ENCODE peak calls at places on chromosomes 4 and X, in six cellular contexts. One of them, this sample, is unnamed.

GRCh38 chr4:38660838-38661237 is 3.2 kb upstream of the KLF3 start:
- DNase-seq in heart right ventricle: no peak
- DNase-seq in RWPE2: no peak
- DNase-seq in tibial artery: no peak
- DNase-seq in thoracic aorta: no peak
- DNase-seq in aorta: no peak
- DNase-seq in this sample: no peak

GRCh38 chr4:129014566-129015509 is 78.5 kb downstream of the SCLT1 start:
- DNase-seq in RWPE2: no peak
- DNase-seq in thoracic aorta: no peak
- DNase-seq in aorta: peak; percentile 52
- DNase-seq in heart right ventricle: no peak
- DNase-seq in tibial artery: no peak
- DNase-seq in this sample: no peak

GRCh38 chr4:170057851-170058250 is 31.7 kb upstream of the MFAP3L start:
- DNase-seq in aorta: no peak
- DNase-seq in tibial artery: no peak
- DNase-seq in heart right ventricle: no peak
- DNase-seq in thoracic aorta: no peak
- DNase-seq in RWPE2: no peak
- DNase-seq in this sample: no peak

GRCh38 chrX:67727576-67727975 is 183.8 kb downstream of the AR start:
- DNase-seq in thoracic aorta: no peak
- DNase-seq in heart right ventricle: no peak
- DNase-seq in RWPE2: no peak
- DNase-seq in tibial artery: no peak
- DNase-seq in aorta: no peak
- DNase-seq in this sample: no peak

GRCh38 chr4:138263438-138263837 is 21.3 kb upstream of the SLC7A11 start:
- DNase-seq in thoracic aorta: no peak
- DNase-seq in RWPE2: no peak
- DNase-seq in tibial artery: no peak
- DNase-seq in heart right ventricle: no peak
- DNase-seq in aorta: no peak
- DNase-seq in this sample: no peak

GRCh38 chr4:53572595-53572994 is 18.7 kb downstream of the LNX1 start:
- DNase-seq in thoracic aorta: no peak
- DNase-seq in tibial artery: no peak
- DNase-seq in aorta: no peak
- DNase-seq in RWPE2: no peak
- DNase-seq in heart right ventricle: no peak
- DNase-seq in this sample: no peak

GRCh38 chr4:89868261-89868660 is 26.4 kb upstream of the MMRN1 start:
- DNase-seq in aorta: no peak
- DNase-seq in heart right ventricle: no peak
- DNase-seq in tibial artery: no peak
- DNase-seq in thoracic aorta: no peak
- DNase-seq in RWPE2: no peak
- DNase-seq in this sample: no peak

GRCh38 chr4:75494563-75494962 is 19.6 kb downstream of the RCHY1 start:
- DNase-seq in thoracic aorta: no peak
- DNase-seq in RWPE2: no peak
- DNase-seq in heart right ventricle: no peak
- DNase-seq in aorta: no peak
- DNase-seq in tibial artery: no peak
- DNase-seq in this sample: no peak

GRCh38 chr4:3461515-3462291 is 1.4 kb upstream of the DOK7 start:
- DNase-seq in heart right ventricle: peak; percentile 81
- DNase-seq in tibial artery: no peak
- DNase-seq in aorta: peak; percentile 88
- DNase-seq in thoracic aorta: no peak
- DNase-seq in RWPE2: no peak
- DNase-seq in this sample: peak; percentile 82

GRCh38 chrX:71111141-71111843 is at the start of gene IL2RG:
- DNase-seq in aorta: no peak
- DNase-seq in heart right ventricle: no peak
- DNase-seq in RWPE2: no peak
- DNase-seq in thoracic aorta: no peak
- DNase-seq in tibial artery: no peak
- DNase-seq in this sample: no peak

GRCh38 chr4:184762100-184762499 is 28.2 kb upstream of the CENPU start:
- DNase-seq in tibial artery: no peak
- DNase-seq in RWPE2: no peak
- DNase-seq in aorta: no peak
- DNase-seq in heart right ventricle: no peak
- DNase-seq in thoracic aorta: no peak
- DNase-seq in this sample: no peak

GRCh38 chrX:102651968-102652744 is 873 bp downstream of the GPRASP1 start:
- DNase-seq in aorta: peak; percentile 73
- DNase-seq in RWPE2: no peak
- DNase-seq in tibial artery: peak; percentile 69
- DNase-seq in heart right ventricle: no peak
- DNase-seq in thoracic aorta: no peak
- DNase-seq in this sample: peak; percentile 40

GRCh38 chrX:96027363-96027894 is 657.2 kb upstream of the DIAPH2 start:
- DNase-seq in tibial artery: no peak
- DNase-seq in thoracic aorta: no peak
- DNase-seq in heart right ventricle: no peak
- DNase-seq in RWPE2: no peak
- DNase-seq in aorta: no peak
- DNase-seq in this sample: no peak

GRCh38 chrX:55127692-55128091 is 38.9 kb downstream of the PAGE2 start:
- DNase-seq in thoracic aorta: no peak
- DNase-seq in aorta: no peak
- DNase-seq in RWPE2: no peak
- DNase-seq in tibial artery: no peak
- DNase-seq in heart right ventricle: no peak
- DNase-seq in this sample: no peak

DNA sequence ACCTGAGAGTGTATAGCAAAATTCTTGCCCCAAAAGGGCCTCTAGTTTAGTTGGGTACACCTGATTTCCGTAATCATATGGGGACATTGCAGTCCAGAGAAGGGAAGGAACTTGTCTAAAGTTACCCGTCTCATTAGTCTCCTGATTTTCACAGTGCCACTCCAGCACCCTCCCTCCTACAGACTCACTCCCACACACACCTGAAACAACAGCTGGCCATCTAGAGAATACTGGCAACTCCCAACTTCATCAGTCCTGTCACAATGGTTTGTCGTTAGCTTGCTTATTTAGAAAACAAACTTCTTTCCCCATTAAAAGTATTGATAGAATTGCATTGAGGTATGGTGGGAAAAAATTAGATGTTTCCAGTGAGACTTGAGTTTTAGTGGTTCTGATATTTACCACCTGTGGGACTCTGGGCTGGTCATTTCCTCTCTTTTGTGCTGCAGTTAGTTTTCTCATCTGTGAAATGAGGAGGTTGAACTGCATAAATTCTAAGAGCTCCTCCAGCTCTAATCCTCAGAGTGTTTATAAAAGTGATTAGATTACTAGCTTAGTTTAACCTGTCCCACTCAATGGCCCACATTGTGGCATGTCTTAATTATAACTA is 1.7 kb downstream of the IL13RA1 start:
- DNase-seq in aorta: no peak
- DNase-seq in heart right ventricle: no peak
- DNase-seq in thoracic aorta: no peak
- DNase-seq in tibial artery: no peak
- DNase-seq in RWPE2: no peak
- DNase-seq in this sample: no peak
- H3K4me3 ChIP-seq in aorta: no peak overlapping the region
- H3K4me3 ChIP-seq in heart right ventricle: peak overlapping the region; percentile 72
- H3K4me3 ChIP-seq in thoracic aorta: peak overlapping the region; percentile 83
- H3K4me3 ChIP-seq in tibial artery: peak overlapping the region; percentile 80
- H3K4me3 ChIP-seq in RWPE2: no peak overlapping the region
- H3K4me3 ChIP-seq in this sample: no peak overlapping the region

GRCh38 chr4:78558421-78558820 is 6.9 kb downstream of the ANXA3 start:
- DNase-seq in aorta: no peak
- DNase-seq in heart right ventricle: no peak
- DNase-seq in RWPE2: no peak
- DNase-seq in tibial artery: no peak
- DNase-seq in thoracic aorta: no peak
- DNase-seq in this sample: no peak
- H3K4me1 ChIP-seq in aorta: no peaks in the 10 kb centered on the region
- H3K4me1 ChIP-seq in heart right ventricle: peaks cover 17% of the 10 kb centered on the region
- H3K4me1 ChIP-seq in RWPE2: peaks cover 66% of the 10 kb centered on the region
- H3K4me1 ChIP-seq in tibial artery: no peaks in the 10 kb centered on the region
- H3K4me1 ChIP-seq in thoracic aorta: peaks cover 11% of the 10 kb centered on the region
- H3K4me1 ChIP-seq in this sample: no peaks in the 10 kb centered on the region

DNA sequence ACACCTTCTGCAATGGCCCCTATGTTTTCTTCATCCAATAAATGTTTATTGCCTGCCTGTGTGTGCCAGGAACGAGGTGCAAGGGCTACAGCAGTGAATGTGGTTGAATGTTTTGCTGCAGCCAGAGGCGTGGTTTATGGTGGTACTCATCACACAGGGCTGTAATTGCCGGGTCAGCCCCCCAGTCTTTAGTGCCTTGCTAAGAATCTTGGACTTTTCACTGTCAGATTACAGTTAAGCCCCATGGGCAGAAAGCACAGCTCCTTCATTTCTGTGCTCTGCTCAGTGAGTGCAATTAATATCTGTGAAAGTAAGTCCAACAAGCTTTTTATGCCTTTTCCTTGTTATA is 67.8 kb downstream of the TAPT1 start:
- DNase-seq in heart right ventricle: no peak
- DNase-seq in thoracic aorta: no peak
- DNase-seq in tibial artery: no peak
- DNase-seq in aorta: no peak
- DNase-seq in RWPE2: no peak
- DNase-seq in this sample: no peak
- H3K4me3 ChIP-seq in heart right ventricle: no peak overlapping the region
- H3K4me3 ChIP-seq in thoracic aorta: no peak overlapping the region
- H3K4me3 ChIP-seq in tibial artery: no peak overlapping the region
- H3K4me3 ChIP-seq in aorta: no peak overlapping the region
- H3K4me3 ChIP-seq in RWPE2: no peak overlapping the region
- H3K4me3 ChIP-seq in this sample: no peak overlapping the region

GRCh38 chr4:85933306-85933640 is 426.6 kb downstream of the MAPK10 start:
- DNase-seq in heart right ventricle: no peak
- DNase-seq in RWPE2: no peak
- DNase-seq in aorta: no peak
- DNase-seq in tibial artery: no peak
- DNase-seq in thoracic aorta: no peak
- DNase-seq in this sample: no peak
- H3K4me1 ChIP-seq in heart right ventricle: peaks cover 57% of the 10 kb centered on the region
- H3K4me1 ChIP-seq in RWPE2: no peaks in the 10 kb centered on the region
- H3K4me1 ChIP-seq in aorta: peaks cover 3% of the 10 kb centered on the region
- H3K4me1 ChIP-seq in tibial artery: peaks cover 7% of the 10 kb centered on the region
- H3K4me1 ChIP-seq in thoracic aorta: peaks cover 15% of the 10 kb centered on the region
- H3K4me1 ChIP-seq in this sample: no peaks in the 10 kb centered on the region

GRCh38 chrX:153495903-153496629 is 1.3 kb downstream of the BGN start:
- DNase-seq in RWPE2: no peak
- DNase-seq in heart right ventricle: no peak
- DNase-seq in thoracic aorta: no peak
- DNase-seq in tibial artery: no peak
- DNase-seq in aorta: no peak
- DNase-seq in this sample: no peak

GRCh38 chrX:153494061-153494460 is 719 bp upstream of the BGN start:
- DNase-seq in tibial artery: no peak
- DNase-seq in aorta: no peak
- DNase-seq in thoracic aorta: no peak
- DNase-seq in heart right ventricle: no peak
- DNase-seq in RWPE2: no peak
- DNase-seq in this sample: no peak

GRCh38 chrX:153494541-153495361 is at the start of gene BGN:
- DNase-seq in thoracic aorta: peak; percentile 39
- DNase-seq in heart right ventricle: peak; percentile 59
- DNase-seq in aorta: peak; percentile 91
- DNase-seq in tibial artery: peak; percentile 83
- DNase-seq in RWPE2: no peak
- DNase-seq in this sample: peak; percentile 80

GRCh38 chrX:153493085-153493484 is 1.7 kb upstream of the BGN start:
- DNase-seq in heart right ventricle: no peak
- DNase-seq in tibial artery: no peak
- DNase-seq in RWPE2: no peak
- DNase-seq in aorta: no peak
- DNase-seq in thoracic aorta: no peak
- DNase-seq in this sample: no peak

DNA sequence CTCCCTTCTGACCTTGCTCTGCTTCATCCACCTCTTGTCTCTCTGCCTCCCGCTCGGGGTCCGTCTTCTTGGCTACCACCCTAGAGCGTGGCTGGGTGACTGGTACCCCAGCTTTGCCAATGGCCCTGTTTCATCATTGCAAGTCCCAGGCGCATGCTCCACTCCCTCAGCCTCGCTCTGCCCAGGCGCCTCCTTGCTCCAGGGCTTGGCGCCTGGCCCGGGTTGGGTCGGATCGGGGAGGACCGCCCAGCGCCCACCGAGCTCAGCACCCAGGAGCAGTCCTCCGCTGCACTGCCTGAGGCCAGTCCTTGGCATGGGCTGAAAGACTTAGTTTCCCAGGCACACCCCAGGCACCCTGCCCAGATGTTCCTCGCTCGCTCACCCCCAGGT is 577 bp downstream of the BGN start:
- DNase-seq in tibial artery: peak; percentile 89
- DNase-seq in thoracic aorta: no peak
- DNase-seq in RWPE2: no peak
- DNase-seq in heart right ventricle: peak; percentile 46
- DNase-seq in aorta: peak; percentile 87
- DNase-seq in this sample: peak; percentile 75
- H3K4me3 ChIP-seq in tibial artery: peak overlapping the region; percentile 69
- H3K4me3 ChIP-seq in thoracic aorta: peak overlapping the region; percentile 82
- H3K4me3 ChIP-seq in RWPE2: peak overlapping the region; percentile 22
- H3K4me3 ChIP-seq in heart right ventricle: peak overlapping the region; percentile 58
- H3K4me3 ChIP-seq in aorta: peak overlapping the region; percentile 79
- H3K4me3 ChIP-seq in this sample: peak overlapping the region; percentile 55

This sample was measured in BE2C.